ENCODE peak calls at places on chromosomes 13 and 19, in five cellular contexts. L is memory B cell; F is GM13977; T is activated CD4-positive, alpha-beta T cell treated with anti-CD3 and anti-CD28 coated beads for 48 hours; S is GM12892. K is an unnamed sample.

GRCh38 chr19:53813996-53814395 is 10.1 kb downstream of the NLRP12 start:
- DNase-seq in L (no peak), F (no peak), T (no peak), S (no peak), K (no peak)

GRCh38 chr13:23987331-23987730 is 90.0 kb upstream of the C1QTNF9B start:
- DNase-seq in L (no peak), F (no peak), T (no peak), S (no peak), K (no peak)

GRCh38 chr19:46069841-46070341 is 29.1 kb upstream of the IGFL4 start:
- DNase-seq in L (no peak), F (no peak), T (no peak), S (no peak), K (peak)

GRCh38 chr19:30790048-30790680 is 418.0 kb downstream of the ZNF536 start:
- DNase-seq in L (no peak), F (no peak), T (no peak), S (no peak), K (no peak)

GRCh38 chr19:11658954-11659353 is 61.7 kb downstream of the ZNF627 start:
- DNase-seq in L (no peak), F (no peak), T (no peak), S (no peak), K (no peak)

GRCh38 chr13:107407074-107407473 is 808.3 kb downstream of the LIG4 start:
- DNase-seq in L (no peak), F (no peak), T (no peak), S (no peak), K (peak)

GRCh38 chr13:47945738-47946137 is 55.3 kb downstream of the SUCLA2 start:
- DNase-seq in L (no peak), F (no peak), T (no peak), S (no peak), K (no peak)

GRCh38 chr13:24038405-24038804 is 122.1 kb upstream of the SPATA13 start:
- DNase-seq in L (no peak), F (no peak), T (no peak), S (no peak), K (no peak)

GRCh38 chr19:49536921-49537462 is 9.2 kb downstream of the RCN3 start:
- DNase-seq in L (no peak), F (no peak), T (no peak), S (no peak), K (no peak)

GRCh38 chr13:62278271-62278670 is 862.6 kb upstream of the PCDH20 start:
- DNase-seq in L (no peak), F (no peak), T (no peak), S (no peak), K (no peak)

GRCh38 chr13:76939215-76939614 is 9.1 kb upstream of the ACOD1 start:
- DNase-seq in L (no peak), F (no peak), T (no peak), S (no peak), K (no peak)

GRCh38 chr13:48236528-48237353 is 3.7 kb downstream of the ITM2B start:
- DNase-seq in L (no peak), F (no peak), T (no peak), S (no peak), K (peak)

GRCh38 chr13:70959376-70959775 is 851.1 kb upstream of the KLHL1 start:
- DNase-seq in L (no peak), F (no peak), T (no peak), S (no peak), K (no peak)

GRCh38 chr13:24040835-24041234 is 119.7 kb upstream of the SPATA13 start:
- DNase-seq in L (no peak), F (no peak), T (no peak), S (no peak), K (no peak)

GRCh38 chr13:30034448-30034795 is 184.0 kb upstream of the UBL3 start:
- DNase-seq in L (no peak), F (no peak), T (no peak), S (no peak), K (no peak)

GRCh38 chr13:19838726-19839342 is 24.6 kb downstream of the ZMYM5 start:
- DNase-seq in L (no peak), F (no peak), T (no peak), S (no peak), K (no peak)

GRCh38 chr19:52007436-52007804 is 591 bp downstream of the ZNF615 start:
- DNase-seq in L (peak), F (no peak), T (no peak), S (no peak), K (no peak)